ENCODE peak calls at places on chromosomes 12 and 14, in nine cellular contexts. R is dorsolateral prefrontal cortex, L is lower leg skin, C is IMR-90, T is stomach, I is astrocyte of the spinal cord, N is fibroblast of the aortic adventitia, D is HepG2, F is psoas muscle. K is an unnamed sample.

GRCh38 chr14:68695326-68695768 is 97.5 kb downstream of the ZFP36L1 start:
- DNase-seq in R (no peak), L (peak; percentile 92), C (peak; percentile 100), T (no peak), I (peak; percentile 99), N (peak; percentile 100), D (peak; percentile 43), F (peak; percentile 63), K (peak; percentile 100)

GRCh38 chr14:89283327-89284060 is 133.5 kb downstream of the FOXN3 start:
- DNase-seq in R (no peak), L (no peak), C (no peak), T (no peak), I (no peak), N (no peak), D (no peak), F (no peak), K (no peak)

GRCh38 chr12:65675141-65675621 is 149.1 kb upstream of the HMGA2 start:
- DNase-seq in R (no peak), L (no peak), C (peak; percentile 87), T (no peak), I (peak; percentile 28), N (no peak), D (no peak), F (no peak), K (no peak)

GRCh38 chr12:572532-572899 is 90.7 kb downstream of the NINJ2 start:
- DNase-seq in R (no peak), L (no peak), C (peak; percentile 31), T (peak; percentile 23), I (no peak), N (no peak), D (peak; percentile 27), F (no peak), K (no peak)

GRCh38 chr12:121628037-121628436 is 1.7 kb downstream of the ORAI1 start:
- DNase-seq in R (no peak), L (no peak), C (no peak), T (peak; percentile 34), I (no peak), N (peak; percentile 49), D (no peak), F (no peak), K (no peak)

GRCh38 chr12:124295431-124296058 is 652 bp downstream of the RFLNA start:
- DNase-seq in R (no peak), L (no peak), C (no peak), T (no peak), I (no peak), N (no peak), D (no peak), F (no peak), K (no peak)

GRCh38 chr12:65364021-65364420 is 85.5 kb downstream of the MSRB3 start:
- DNase-seq in R (no peak), L (no peak), C (peak; percentile 37), T (no peak), I (no peak), N (peak; percentile 25), D (no peak), F (no peak), K (no peak)

GRCh38 chr14:92506230-92506629 is 7.4 kb upstream of the RIN3 start:
- DNase-seq in R (no peak), L (no peak), C (no peak), T (no peak), I (no peak), N (no peak), D (no peak), F (no peak), K (no peak)

GRCh38 chr12:67773896-67774295 is 125.4 kb downstream of the DYRK2 start:
- DNase-seq in R (no peak), L (no peak), C (peak; percentile 73), T (no peak), I (peak; percentile 59), N (peak; percentile 31), D (no peak), F (no peak), K (no peak)

GRCh38 chr14:100559455-100559854 is 27.8 kb downstream of the BEGAIN start:
- DNase-seq in R (no peak), L (no peak), C (no peak), T (no peak), I (no peak), N (no peak), D (no peak), F (no peak), K (no peak)

GRCh38 chr12:109744991-109745942 is 31.6 kb downstream of the FAM222A start:
- DNase-seq in R (peak; percentile 17), L (peak; percentile 43), C (peak; percentile 24), T (peak; percentile 47), I (no peak), N (no peak), D (no peak), F (no peak), K (no peak)

GRCh38 chr12:14664434-14665023 is 31.9 kb downstream of the GUCY2C start:
- DNase-seq in R (no peak), L (no peak), C (peak; percentile 35), T (peak; percentile 30), I (peak; percentile 27), N (peak; percentile 65), D (peak; percentile 6), F (no peak), K (peak; percentile 3)

GRCh38 chr14:33477752-33478151 is 473.1 kb downstream of the EGLN3 start:
- DNase-seq in R (no peak), L (no peak), C (no peak), T (no peak), I (peak; percentile 11), N (no peak), D (no peak), F (no peak), K (no peak)

GRCh38 chr14:100299238-100299560 is 7.0 kb downstream of the SLC25A29 start:
- DNase-seq in R (no peak), L (no peak), C (no peak), T (no peak), I (no peak), N (no peak), D (no peak), F (no peak), K (no peak)

GRCh38 chr12:64694130-64695078 is 64.8 kb downstream of the GNS start:
- DNase-seq in R (no peak), L (peak; percentile 53), C (no peak), T (no peak), I (no peak), N (no peak), D (no peak), F (no peak), K (no peak)

GRCh38 chr12:6946033-6946919 is 2.5 kb downstream of the C12orf57 start:
- DNase-seq in R (no peak), L (peak; percentile 92), C (no peak), T (peak; percentile 97), I (no peak), N (no peak), D (peak; percentile 96), F (peak; percentile 43), K (no peak)

GRCh38 chr12:6450869-6451347 is 934 bp upstream of the TAPBPL start:
- DNase-seq in R (peak; percentile 64), L (peak; percentile 89), C (no peak), T (no peak), I (no peak), N (no peak), D (no peak), F (peak; percentile 39), K (no peak)

GRCh38 chr14:36383674-36384421 is 63.4 kb upstream of the MBIP start:
- DNase-seq in R (peak; percentile 62), L (peak; percentile 84), C (no peak), T (no peak), I (no peak), N (peak; percentile 1), D (no peak), F (peak; percentile 39), K (no peak)

GRCh38 chr12:4221157-4221556 is 52.4 kb upstream of the CCND2 start:
- DNase-seq in R (no peak), L (no peak), C (peak; percentile 13), T (no peak), I (no peak), N (peak; percentile 3), D (no peak), F (no peak), K (no peak)

GRCh38 chr12:77032406-77032805 is 33.0 kb downstream of the E2F7 start:
- DNase-seq in R (no peak), L (no peak), C (peak; percentile 54), T (no peak), I (peak; percentile 54), N (peak; percentile 16), D (no peak), F (no peak), K (peak; percentile 10)

GRCh38 chr14:78446807-78447206 is 276.6 kb downstream of the NRXN3 start:
- DNase-seq in R (no peak), L (no peak), C (no peak), T (no peak), I (peak; percentile 7), N (peak; percentile 1), D (no peak), F (no peak), K (no peak)

DNA sequence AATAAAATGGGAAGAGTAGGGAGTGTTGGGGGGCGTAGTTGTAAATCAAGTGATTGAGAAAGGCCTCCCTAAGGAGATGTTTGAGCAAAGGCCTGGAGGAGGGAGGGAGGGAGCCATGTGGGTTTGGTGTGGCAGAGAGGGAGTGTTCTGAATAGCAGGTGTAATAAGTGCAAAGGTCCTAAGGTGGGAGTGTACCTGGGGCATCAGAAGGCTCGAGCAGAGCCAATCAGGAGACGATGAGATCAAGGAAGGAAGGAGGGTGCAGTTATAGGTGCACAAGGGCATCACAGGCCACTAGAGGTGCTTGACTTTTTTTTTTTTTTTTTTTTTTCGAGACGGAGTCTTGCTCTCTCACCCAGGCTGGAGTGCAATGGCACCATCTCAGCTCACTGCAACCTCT is 77.9 kb upstream of the PLXNC1 start:
- DNase-seq in R (no peak), L (no peak), C (no peak), T (no peak), I (no peak), N (no peak), D (no peak), F (no peak), K (no peak)
- TF ChIP-seq CTCF in R (no peak), L (no peak), C (no peak), T (no peak), I (no peak), N (no peak), D (no peak), F (no peak), K (no peak)

DNA sequence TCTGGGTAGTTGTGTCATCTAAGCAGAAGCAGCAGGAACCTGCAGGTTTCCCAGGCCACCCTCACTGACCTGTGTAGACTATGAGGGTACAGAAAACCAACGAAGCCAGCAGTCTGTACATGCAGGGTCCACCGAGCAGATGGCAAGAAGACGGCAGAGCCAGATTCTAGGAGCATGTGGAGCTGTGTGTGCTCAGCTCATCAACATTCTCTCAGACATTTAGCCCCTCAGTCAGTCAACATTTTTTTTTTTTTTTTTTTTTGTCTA is 7.3 kb upstream of the ASIC1 start:
- DNase-seq in R (no peak), L (no peak), C (no peak), T (no peak), I (no peak), N (no peak), D (no peak), F (no peak), K (no peak)
- H3K4me3 ChIP-seq in R (no peak overlapping the region), L (no peak overlapping the region), C (no peak overlapping the region), T (peak overlapping the region; percentile 31), I (no peak overlapping the region), N (no peak overlapping the region), D (peak overlapping the region; percentile 59), F (no peak overlapping the region), K (no peak overlapping the region)

GRCh38 chr14:101823081-101823480 is 61.6 kb downstream of the PPP2R5C start:
- DNase-seq in R (no peak), L (no peak), C (peak; percentile 52), T (no peak), I (no peak), N (no peak), D (no peak), F (no peak), K (no peak)
- TF ChIP-seq CTCF in R (no peak), L (no peak), C (no peak), T (no peak), I (no peak), N (no peak), D (no peak), F (no peak), K (no peak)

GRCh38 chr14:70644016-70644415 is 2.3 kb downstream of the TTC9 start:
- DNase-seq in R (no peak), L (no peak), C (no peak), T (no peak), I (no peak), N (no peak), D (no peak), F (no peak), K (no peak)
- H3K4me3 ChIP-seq in R (no peak overlapping the region), L (no peak overlapping the region), C (no peak overlapping the region), T (peak overlapping the region; percentile 92), I (no peak overlapping the region), N (no peak overlapping the region), D (no peak overlapping the region), F (no peak overlapping the region), K (no peak overlapping the region)